ENCODE peak calls at places on chromosomes 1 and 21, in ten cellular contexts. One of them, this sample, is unnamed.

GRCh38 chr21:33259428-33259827 is 6.7 kb upstream of the IL10RB start:
- DNase-seq in HL-60: no peak
- DNase-seq in endothelial cell of umbilical vein: no peak
- DNase-seq in vagina: no peak
- DNase-seq in GM12891: no peak
- DNase-seq in HCT116: no peak
- DNase-seq in SK-N-SH: no peak
- DNase-seq in sigmoid colon: no peak
- DNase-seq in HepG2: no peak
- DNase-seq in prostate gland: no peak
- DNase-seq in this sample: no peak

GRCh38 chr1:109923946-109924275 is 13.3 kb downstream of the CSF1 start:
- DNase-seq in HL-60: no peak
- DNase-seq in SK-N-SH: no peak
- DNase-seq in HCT116: no peak
- DNase-seq in HepG2: no peak
- DNase-seq in vagina: no peak
- DNase-seq in GM12891: no peak
- DNase-seq in endothelial cell of umbilical vein: no peak
- DNase-seq in prostate gland: no peak
- DNase-seq in sigmoid colon: no peak
- DNase-seq in this sample: no peak

GRCh38 chr1:150976879-150977694 is 2.5 kb upstream of the CERS2 start:
- DNase-seq in HCT116: peak; percentile 85
- DNase-seq in sigmoid colon: peak; percentile 92
- DNase-seq in vagina: no peak
- DNase-seq in HepG2: peak; percentile 68
- DNase-seq in GM12891: no peak
- DNase-seq in endothelial cell of umbilical vein: peak; percentile 80
- DNase-seq in HL-60: peak; percentile 97
- DNase-seq in SK-N-SH: no peak
- DNase-seq in prostate gland: peak; percentile 22
- DNase-seq in this sample: peak; percentile 89

GRCh38 chr1:186202174-186202843 is 172.7 kb downstream of the TPR start:
- DNase-seq in endothelial cell of umbilical vein: no peak
- DNase-seq in prostate gland: no peak
- DNase-seq in HL-60: no peak
- DNase-seq in GM12891: no peak
- DNase-seq in sigmoid colon: peak; percentile 82
- DNase-seq in SK-N-SH: no peak
- DNase-seq in HepG2: no peak
- DNase-seq in HCT116: no peak
- DNase-seq in vagina: no peak
- DNase-seq in this sample: no peak

GRCh38 chr1:89704014-89704413 is 71.1 kb downstream of the LRRC8C start:
- DNase-seq in SK-N-SH: no peak
- DNase-seq in vagina: no peak
- DNase-seq in sigmoid colon: no peak
- DNase-seq in GM12891: no peak
- DNase-seq in endothelial cell of umbilical vein: no peak
- DNase-seq in prostate gland: no peak
- DNase-seq in HL-60: no peak
- DNase-seq in HCT116: no peak
- DNase-seq in HepG2: no peak
- DNase-seq in this sample: no peak

GRCh38 chr1:66533804-66534745 is at the start of gene SGIP1:
- DNase-seq in vagina: no peak
- DNase-seq in HCT116: no peak
- DNase-seq in HepG2: no peak
- DNase-seq in endothelial cell of umbilical vein: peak; percentile 88
- DNase-seq in SK-N-SH: peak; percentile 88
- DNase-seq in sigmoid colon: peak; percentile 80
- DNase-seq in prostate gland: no peak
- DNase-seq in HL-60: no peak
- DNase-seq in GM12891: no peak
- DNase-seq in this sample: peak; percentile 46

GRCh38 chr21:32306021-32306780 is 7.5 kb downstream of the MRAP start:
- DNase-seq in HL-60: no peak
- DNase-seq in HepG2: peak; percentile 41
- DNase-seq in sigmoid colon: no peak
- DNase-seq in GM12891: no peak
- DNase-seq in vagina: no peak
- DNase-seq in HCT116: no peak
- DNase-seq in SK-N-SH: peak; percentile 49
- DNase-seq in prostate gland: no peak
- DNase-seq in endothelial cell of umbilical vein: peak; percentile 25
- DNase-seq in this sample: no peak

GRCh38 chr1:62725255-62725654 is 37.1 kb upstream of the DOCK7 start:
- DNase-seq in SK-N-SH: no peak
- DNase-seq in HepG2: no peak
- DNase-seq in vagina: no peak
- DNase-seq in GM12891: no peak
- DNase-seq in prostate gland: no peak
- DNase-seq in endothelial cell of umbilical vein: peak; percentile 53
- DNase-seq in HL-60: peak; percentile 7
- DNase-seq in sigmoid colon: no peak
- DNase-seq in HCT116: no peak
- DNase-seq in this sample: no peak

GRCh38 chr1:119372493-119373086 is 4.0 kb downstream of the HAO2 start:
- DNase-seq in SK-N-SH: no peak
- DNase-seq in endothelial cell of umbilical vein: no peak
- DNase-seq in HepG2: peak; percentile 70
- DNase-seq in prostate gland: peak; percentile 75
- DNase-seq in sigmoid colon: no peak
- DNase-seq in GM12891: peak; percentile 29
- DNase-seq in vagina: no peak
- DNase-seq in HL-60: no peak
- DNase-seq in HCT116: peak; percentile 49
- DNase-seq in this sample: no peak

GRCh38 chr1:203480084-203480483 is 4.5 kb downstream of the PRELP start:
- DNase-seq in vagina: no peak
- DNase-seq in sigmoid colon: peak; percentile 82
- DNase-seq in HCT116: no peak
- DNase-seq in SK-N-SH: no peak
- DNase-seq in HepG2: no peak
- DNase-seq in endothelial cell of umbilical vein: no peak
- DNase-seq in prostate gland: no peak
- DNase-seq in GM12891: no peak
- DNase-seq in HL-60: no peak
- DNase-seq in this sample: no peak
- TF ChIP-seq POLR2AphosphoS5 in vagina: no peak
- TF ChIP-seq POLR2AphosphoS5 in sigmoid colon: no peak
- TF ChIP-seq POLR2AphosphoS5 in HCT116: no peak
- TF ChIP-seq POLR2AphosphoS5 in SK-N-SH: no peak
- TF ChIP-seq POLR2AphosphoS5 in HepG2: no peak
- TF ChIP-seq POLR2AphosphoS5 in endothelial cell of umbilical vein: no peak
- TF ChIP-seq POLR2AphosphoS5 in prostate gland: no peak
- TF ChIP-seq POLR2AphosphoS5 in GM12891: no peak
- TF ChIP-seq POLR2AphosphoS5 in HL-60: no peak
- TF ChIP-seq POLR2AphosphoS5 in this sample: no peak

DNA sequence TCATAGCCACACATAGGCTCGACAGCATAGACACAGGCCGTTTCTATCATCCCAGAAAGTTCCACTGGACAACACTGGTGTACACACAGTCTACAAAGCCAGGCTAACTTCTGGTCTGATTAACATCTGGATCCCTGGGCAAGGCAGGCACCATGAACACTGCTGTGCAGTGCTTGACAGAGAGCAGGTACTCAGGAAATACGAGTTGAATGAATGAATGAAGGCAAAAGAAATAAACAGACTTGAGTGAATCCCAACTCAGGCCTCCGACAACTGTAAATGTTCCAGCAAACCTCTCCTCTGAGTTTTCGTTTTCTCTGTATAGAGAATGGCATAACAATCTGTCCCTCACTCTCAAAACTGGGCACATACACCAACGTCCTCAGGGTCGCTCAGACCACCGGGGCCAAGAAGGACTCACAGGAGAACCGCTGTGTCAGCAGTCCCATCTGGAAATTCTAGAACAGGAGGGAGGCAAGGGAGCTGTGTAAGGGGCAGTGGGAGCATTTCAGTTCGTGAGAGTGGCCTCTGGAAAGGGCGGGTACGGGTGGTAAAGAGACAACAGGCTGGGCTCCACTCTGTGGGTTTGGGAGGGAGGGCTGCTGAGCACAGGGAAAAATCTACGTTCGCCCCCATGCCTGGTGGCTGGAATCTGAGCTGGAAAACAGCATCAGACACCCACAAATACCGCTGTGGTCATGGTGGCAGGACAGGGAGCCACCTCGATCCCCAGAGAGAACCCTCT is 15.1 kb upstream of the ECE1 start:
- DNase-seq in vagina: no peak
- DNase-seq in prostate gland: no peak
- DNase-seq in HL-60: no peak
- DNase-seq in HCT116: no peak
- DNase-seq in sigmoid colon: no peak
- DNase-seq in GM12891: no peak
- DNase-seq in endothelial cell of umbilical vein: no peak
- DNase-seq in HepG2: no peak
- DNase-seq in SK-N-SH: no peak
- DNase-seq in this sample: no peak
- TF ChIP-seq POLR2AphosphoS5 in vagina: no peak
- TF ChIP-seq POLR2AphosphoS5 in prostate gland: no peak
- TF ChIP-seq POLR2AphosphoS5 in HL-60: no peak
- TF ChIP-seq POLR2AphosphoS5 in HCT116: no peak
- TF ChIP-seq POLR2AphosphoS5 in sigmoid colon: peak; percentile 57
- TF ChIP-seq POLR2AphosphoS5 in GM12891: no peak
- TF ChIP-seq POLR2AphosphoS5 in endothelial cell of umbilical vein: no peak
- TF ChIP-seq POLR2AphosphoS5 in HepG2: no peak
- TF ChIP-seq POLR2AphosphoS5 in SK-N-SH: no peak
- TF ChIP-seq POLR2AphosphoS5 in this sample: no peak

DNA sequence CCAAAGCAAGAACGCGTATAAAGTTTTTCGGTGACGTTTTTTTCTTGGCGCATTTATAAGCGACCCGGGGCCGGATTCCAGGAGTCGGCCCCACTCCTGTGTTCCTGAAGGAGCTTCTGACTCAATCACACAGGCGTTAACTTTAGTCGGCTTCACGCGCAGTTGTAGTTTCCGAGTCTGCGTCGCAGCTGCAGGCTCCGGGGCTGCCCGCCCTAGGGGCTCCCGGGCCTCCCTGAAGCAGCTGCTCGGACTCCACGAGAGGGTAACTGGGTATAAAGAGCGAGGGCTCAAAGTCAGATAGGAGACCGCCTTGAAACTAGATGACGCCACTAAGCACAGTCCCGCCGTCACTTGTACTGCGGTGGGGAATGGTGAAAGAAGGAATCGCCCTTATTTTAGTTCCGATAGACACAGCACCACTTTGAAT is 768 bp upstream of the KLHL21 start:
- DNase-seq in sigmoid colon: peak; percentile 89
- DNase-seq in HCT116: no peak
- DNase-seq in endothelial cell of umbilical vein: peak; percentile 75
- DNase-seq in SK-N-SH: no peak
- DNase-seq in HepG2: peak; percentile 54
- DNase-seq in vagina: no peak
- DNase-seq in HL-60: peak; percentile 54
- DNase-seq in GM12891: no peak
- DNase-seq in prostate gland: no peak
- DNase-seq in this sample: peak; percentile 61
- TF ChIP-seq POLR2AphosphoS5 in sigmoid colon: no peak
- TF ChIP-seq POLR2AphosphoS5 in HCT116: no peak
- TF ChIP-seq POLR2AphosphoS5 in endothelial cell of umbilical vein: no peak
- TF ChIP-seq POLR2AphosphoS5 in SK-N-SH: no peak
- TF ChIP-seq POLR2AphosphoS5 in HepG2: no peak
- TF ChIP-seq POLR2AphosphoS5 in vagina: no peak
- TF ChIP-seq POLR2AphosphoS5 in HL-60: no peak
- TF ChIP-seq POLR2AphosphoS5 in GM12891: peak; percentile 34
- TF ChIP-seq POLR2AphosphoS5 in prostate gland: no peak
- TF ChIP-seq POLR2AphosphoS5 in this sample: no peak

DNA sequence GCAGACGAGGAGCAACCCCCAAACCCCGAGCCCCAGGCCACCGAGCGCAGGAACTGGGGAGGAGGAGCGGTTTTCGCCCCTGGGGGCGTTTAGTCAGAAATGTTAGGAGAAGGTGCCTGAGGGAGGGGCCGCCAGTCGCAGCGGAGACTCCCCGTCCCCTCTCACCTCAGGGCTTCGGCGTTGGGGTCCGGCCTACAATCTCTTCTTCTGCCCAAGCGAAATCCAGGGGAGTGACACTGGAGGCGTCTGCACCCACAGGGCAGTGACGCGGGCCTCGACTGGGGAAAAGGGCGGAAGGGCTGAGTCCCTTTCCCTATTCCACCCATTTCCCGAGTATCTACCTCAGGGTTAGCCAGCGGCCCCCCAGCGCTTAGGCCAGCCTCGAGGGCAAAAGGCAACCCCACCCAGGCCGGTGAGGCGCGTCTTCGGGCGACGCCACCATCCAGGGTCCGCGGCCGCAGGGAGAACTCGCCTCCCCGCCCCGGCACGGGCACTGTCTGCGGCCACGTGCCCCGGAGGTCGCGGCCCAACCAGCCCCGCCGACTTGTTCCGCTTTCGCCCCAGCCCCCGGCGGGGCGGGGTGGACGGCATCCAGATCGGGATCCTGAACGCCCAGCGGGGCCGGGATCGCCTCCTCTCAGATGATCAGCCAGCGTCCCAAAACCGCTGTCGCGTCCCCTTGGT is 118.7 kb upstream of the BARHL2 start:
- DNase-seq in prostate gland: no peak
- DNase-seq in GM12891: no peak
- DNase-seq in endothelial cell of umbilical vein: no peak
- DNase-seq in HCT116: no peak
- DNase-seq in vagina: no peak
- DNase-seq in HepG2: no peak
- DNase-seq in sigmoid colon: peak; percentile 65
- DNase-seq in SK-N-SH: no peak
- DNase-seq in HL-60: no peak
- DNase-seq in this sample: no peak
- TF ChIP-seq POLR2AphosphoS5 in prostate gland: no peak
- TF ChIP-seq POLR2AphosphoS5 in GM12891: no peak
- TF ChIP-seq POLR2AphosphoS5 in endothelial cell of umbilical vein: no peak
- TF ChIP-seq POLR2AphosphoS5 in HCT116: no peak
- TF ChIP-seq POLR2AphosphoS5 in vagina: no peak
- TF ChIP-seq POLR2AphosphoS5 in HepG2: no peak
- TF ChIP-seq POLR2AphosphoS5 in sigmoid colon: no peak
- TF ChIP-seq POLR2AphosphoS5 in SK-N-SH: no peak
- TF ChIP-seq POLR2AphosphoS5 in HL-60: no peak
- TF ChIP-seq POLR2AphosphoS5 in this sample: no peak